ENCODE peak calls at places on chromosome 4, in ten cellular contexts. L is psoas muscle; P is SK-N-SH treated with all-trans-retinoic acid at 6 μM for 48 hours; Z is activated B cell treated with CpG ODN at 0.5 μM for 24 hours; R is lung; Y is body of pancreas; W is activated CD8-positive, alpha-beta memory T cell treated with anti-CD3 and anti-CD28 coated beads, Interleukin-2, amount 10 ng/mL, durations not matched to agents 7 days and 5 days; F is stimulated activated naive CD8-positive, alpha-beta T cell treated with anti-CD3 and anti-CD28 coated beads, Interleukin-15, amount 100 ng/mL, for 72 hours; D is natural killer cell; V is central memory CD8-positive, alpha-beta T cell. S is an unnamed sample.

GRCh38 chr4:7328913-7329638 is 105.7 kb downstream of the PSAPL1 start:
- ATAC-seq in L (peak; percentile 66), P (peak; percentile 88), Z (no peak), R (no peak), Y (no peak), W (no peak), F (no peak), D (no peak), V (no peak), S (no peak)

GRCh38 chr4:165779950-165780670 is 92.9 kb upstream of the TLL1 start:
- ATAC-seq in L (no peak), P (no peak), Z (no peak), R (no peak), Y (peak; percentile 50), W (no peak), F (no peak), D (no peak), V (no peak), S (no peak)

GRCh38 chr4:77601614-77602187 is 3.9 kb upstream of the CXCL13 start:
- ATAC-seq in L (no peak), P (no peak), Z (no peak), R (peak; percentile 30), Y (no peak), W (no peak), F (peak; percentile 29), D (no peak), V (no peak), S (no peak)

GRCh38 chr4:10655968-10656367 is 28.6 kb downstream of the CLNK start:
- ATAC-seq in L (no peak), P (no peak), Z (no peak), R (no peak), Y (no peak), W (peak; percentile 42), F (peak; percentile 26), D (no peak), V (no peak), S (no peak)

GRCh38 chr4:24700118-24700517 is 95.3 kb upstream of the SOD3 start:
- ATAC-seq in L (no peak), P (no peak), Z (no peak), R (no peak), Y (no peak), W (no peak), F (no peak), D (no peak), V (no peak), S (no peak)

GRCh38 chr4:139314047-139314800 is 11.9 kb upstream of the NDUFC1 start:
- ATAC-seq in L (no peak), P (no peak), Z (no peak), R (no peak), Y (no peak), W (peak; percentile 65), F (no peak), D (peak; percentile 48), V (peak; percentile 87), S (no peak)

GRCh38 chr4:26058537-26058936 is 144.5 kb downstream of the SMIM20 start:
- ATAC-seq in L (no peak), P (peak; percentile 59), Z (no peak), R (no peak), Y (peak; percentile 82), W (peak; percentile 55), F (peak; percentile 99), D (no peak), V (no peak), S (peak; percentile 75)

GRCh38 chr4:54945838-54946237 is 179.6 kb downstream of the KDR start:
- ATAC-seq in L (no peak), P (no peak), Z (no peak), R (no peak), Y (no peak), W (no peak), F (peak; percentile 39), D (peak; percentile 36), V (no peak), S (no peak)

GRCh38 chr4:168784786-168785461 is 225.1 kb downstream of the CBR4 start:
- ATAC-seq in L (no peak), P (peak; percentile 28), Z (no peak), R (no peak), Y (peak; percentile 73), W (no peak), F (no peak), D (no peak), V (no peak), S (no peak)

GRCh38 chr4:73172166-73172565 is 86.4 kb downstream of the ANKRD17 start:
- ATAC-seq in L (no peak), P (no peak), Z (no peak), R (no peak), Y (no peak), W (no peak), F (no peak), D (no peak), V (no peak), S (no peak)

GRCh38 chr4:8891646-8892555 is 20.3 kb upstream of the HMX1 start:
- ATAC-seq in L (no peak), P (no peak), Z (no peak), R (no peak), Y (no peak), W (no peak), F (no peak), D (no peak), V (no peak), S (no peak)

GRCh38 chr4:53121304-53121865 is 244.5 kb downstream of the SCFD2 start:
- ATAC-seq in L (no peak), P (no peak), Z (no peak), R (no peak), Y (no peak), W (no peak), F (no peak), D (no peak), V (no peak), S (no peak)

S was measured in stimulated activated memory B cell treated with anti-CD40 and anti-IgM and Interleukin-4, amounts not matched to agents 10 μg/mL and 1 μg/mL and 100 μg/mL, for 72 hours.